ENCODE peak calls at places on chromosomes 4 and X, in four cellular contexts. One of them, this sample, is unnamed.

GRCh38 chr4:10032625-10033024 is 11.3 kb upstream of the SLC2A9 start:
- DNase-seq in fibroblast of lung: peak; percentile 86
- DNase-seq in thoracic aorta: no peak
- DNase-seq in right atrium auricular region: no peak
- DNase-seq in this sample: no peak

GRCh38 chr4:24672871-24673270 is 88.5 kb upstream of the DHX15 start:
- DNase-seq in fibroblast of lung: no peak
- DNase-seq in thoracic aorta: no peak
- DNase-seq in right atrium auricular region: no peak
- DNase-seq in this sample: no peak

GRCh38 chr4:74284074-74284473 is 24.2 kb upstream of the EPGN start:
- DNase-seq in fibroblast of lung: peak; percentile 90
- DNase-seq in thoracic aorta: no peak
- DNase-seq in right atrium auricular region: no peak
- DNase-seq in this sample: no peak

GRCh38 chr4:54077812-54078211 is 13.4 kb upstream of the CHIC2 start:
- DNase-seq in fibroblast of lung: peak; percentile 76
- DNase-seq in thoracic aorta: no peak
- DNase-seq in right atrium auricular region: no peak
- DNase-seq in this sample: no peak

GRCh38 chr4:6119507-6120020 is 80.8 kb downstream of the JAKMIP1 start:
- DNase-seq in fibroblast of lung: no peak
- DNase-seq in thoracic aorta: no peak
- DNase-seq in right atrium auricular region: no peak
- DNase-seq in this sample: no peak

GRCh38 chrX:139025822-139026221 is 314.3 kb upstream of the FGF13 start:
- DNase-seq in fibroblast of lung: no peak
- DNase-seq in thoracic aorta: no peak
- DNase-seq in right atrium auricular region: no peak
- DNase-seq in this sample: no peak

GRCh38 chr4:53088132-53088531 is 226.0 kb downstream of the RASL11B start:
- DNase-seq in fibroblast of lung: no peak
- DNase-seq in thoracic aorta: no peak
- DNase-seq in right atrium auricular region: no peak
- DNase-seq in this sample: no peak

GRCh38 chr4:11590132-11590531 is 161.4 kb upstream of the HS3ST1 start:
- DNase-seq in fibroblast of lung: no peak
- DNase-seq in thoracic aorta: no peak
- DNase-seq in right atrium auricular region: no peak
- DNase-seq in this sample: no peak

GRCh38 chrX:19776753-19777152 is 110.6 kb downstream of the SH3KBP1 start:
- DNase-seq in fibroblast of lung: no peak
- DNase-seq in thoracic aorta: no peak
- DNase-seq in right atrium auricular region: no peak
- DNase-seq in this sample: no peak

DNA sequence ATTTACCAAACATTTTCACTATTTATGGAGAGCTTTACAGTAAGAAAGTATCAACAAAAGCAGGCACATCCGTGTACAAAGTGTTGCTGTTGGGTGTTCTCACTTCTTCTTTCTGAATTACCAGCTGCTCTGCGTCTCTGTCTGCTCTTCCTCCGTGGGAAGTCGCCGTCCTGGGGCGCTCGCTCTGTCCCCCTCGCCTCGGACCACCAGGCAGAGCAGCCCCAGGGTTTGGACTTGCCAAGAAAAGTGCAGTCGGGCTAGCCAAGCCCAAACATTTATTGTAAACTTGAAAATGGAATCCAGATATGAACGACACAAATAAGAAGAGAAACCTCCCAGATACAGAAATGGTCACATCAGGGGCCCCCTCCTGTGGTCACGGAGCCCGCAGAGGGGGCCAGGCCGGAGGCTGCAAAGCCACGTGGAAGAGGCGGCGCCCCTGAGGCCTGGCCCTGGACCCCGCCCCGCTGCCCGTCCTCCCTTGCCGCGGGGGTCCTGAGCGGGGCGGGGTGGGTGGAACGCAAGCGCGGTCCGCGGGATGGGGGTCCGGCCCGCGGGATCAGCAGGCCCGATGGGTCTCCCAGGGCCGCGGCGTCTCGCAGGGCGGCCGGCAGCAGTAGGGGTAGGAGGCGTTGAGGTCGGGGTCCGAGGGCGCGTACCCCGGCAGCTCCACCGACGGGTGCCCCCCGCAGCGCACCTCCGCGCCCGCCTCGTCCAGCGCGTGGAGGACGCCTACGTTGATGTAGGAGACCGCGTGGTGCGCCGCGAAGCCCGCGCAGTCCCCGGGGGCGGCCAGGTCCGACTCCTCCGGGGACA is 1.5 kb downstream of the TMEM271 start:
- DNase-seq in fibroblast of lung: no peak
- DNase-seq in thoracic aorta: no peak
- DNase-seq in right atrium auricular region: no peak
- DNase-seq in this sample: no peak
- H3K27me3 ChIP-seq in fibroblast of lung: peaks cover 24% of the 10 kb centered on the region
- H3K27me3 ChIP-seq in thoracic aorta: peaks cover 3% of the 10 kb centered on the region
- H3K27me3 ChIP-seq in right atrium auricular region: peaks cover 10% of the 10 kb centered on the region
- H3K27me3 ChIP-seq in this sample: peaks cover 44% of the 10 kb centered on the region

DNA sequence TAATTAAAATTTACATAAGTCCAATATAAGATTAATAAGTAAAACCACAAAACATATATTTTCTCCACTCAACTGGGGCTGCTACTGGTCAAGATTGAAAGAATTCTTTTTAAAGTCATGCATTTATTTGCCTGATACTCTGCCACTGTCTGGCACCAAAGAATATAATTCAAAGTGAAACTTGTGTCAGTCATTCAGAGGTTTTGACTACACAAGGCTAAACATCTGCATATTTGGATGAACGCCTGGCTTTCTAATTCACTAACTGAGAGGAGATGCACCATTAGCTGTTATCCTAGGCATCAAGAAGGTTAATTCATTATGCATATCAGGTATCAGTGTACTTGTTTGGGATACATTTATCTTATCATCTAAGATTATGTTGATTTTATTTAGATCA is 598.5 kb downstream of the CENPC start:
- DNase-seq in fibroblast of lung: no peak
- DNase-seq in thoracic aorta: no peak
- DNase-seq in right atrium auricular region: no peak
- DNase-seq in this sample: no peak
- TF ChIP-seq CTCF in fibroblast of lung: no peak
- TF ChIP-seq CTCF in thoracic aorta: no peak
- TF ChIP-seq CTCF in right atrium auricular region: no peak
- TF ChIP-seq CTCF in this sample: no peak

DNA sequence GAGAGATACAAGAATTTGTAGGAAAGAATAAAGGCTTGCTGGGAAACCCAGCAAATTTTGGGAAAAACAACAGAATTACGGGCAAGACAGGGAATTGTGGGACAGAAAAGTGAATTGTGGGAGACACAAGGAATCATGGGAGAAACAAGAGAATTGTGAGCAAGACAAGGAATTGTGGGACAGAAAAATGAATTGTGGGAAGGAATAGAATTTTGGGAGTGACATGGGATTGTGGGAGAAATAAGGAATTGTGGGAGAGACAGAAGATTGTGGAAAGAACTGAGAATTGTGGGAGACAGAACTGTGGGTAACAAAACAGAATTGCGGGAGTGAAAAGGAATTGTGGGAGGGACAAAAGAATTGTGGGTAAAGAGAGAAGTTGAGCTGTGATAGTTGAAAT is 1.2 kb upstream of the HCCS start:
- DNase-seq in fibroblast of lung: no peak
- DNase-seq in thoracic aorta: no peak
- DNase-seq in right atrium auricular region: no peak
- DNase-seq in this sample: no peak
- H3K27ac ChIP-seq in fibroblast of lung: no peak overlapping the region
- H3K27ac ChIP-seq in thoracic aorta: no peak overlapping the region
- H3K27ac ChIP-seq in right atrium auricular region: no peak overlapping the region
- H3K27ac ChIP-seq in this sample: no peak overlapping the region

GRCh38 chrX:35728481-35728880 is 69.7 kb upstream of the MAGEB16 start:
- DNase-seq in fibroblast of lung: no peak
- DNase-seq in thoracic aorta: no peak
- DNase-seq in right atrium auricular region: no peak
- DNase-seq in this sample: no peak

GRCh38 chrX:35722128-35722527 is 76.0 kb upstream of the MAGEB16 start:
- DNase-seq in fibroblast of lung: no peak
- DNase-seq in thoracic aorta: no peak
- DNase-seq in right atrium auricular region: no peak
- DNase-seq in this sample: no peak

GRCh38 chrX:35726176-35726575 is 72.0 kb upstream of the MAGEB16 start:
- DNase-seq in fibroblast of lung: no peak
- DNase-seq in thoracic aorta: no peak
- DNase-seq in right atrium auricular region: no peak
- DNase-seq in this sample: no peak
- H3K27me3 ChIP-seq in fibroblast of lung: no peaks in the 10 kb centered on the region
- H3K27me3 ChIP-seq in thoracic aorta: no peaks in the 10 kb centered on the region
- H3K27me3 ChIP-seq in right atrium auricular region: no peaks in the 10 kb centered on the region
- H3K27me3 ChIP-seq in this sample: no peaks in the 10 kb centered on the region

DNA sequence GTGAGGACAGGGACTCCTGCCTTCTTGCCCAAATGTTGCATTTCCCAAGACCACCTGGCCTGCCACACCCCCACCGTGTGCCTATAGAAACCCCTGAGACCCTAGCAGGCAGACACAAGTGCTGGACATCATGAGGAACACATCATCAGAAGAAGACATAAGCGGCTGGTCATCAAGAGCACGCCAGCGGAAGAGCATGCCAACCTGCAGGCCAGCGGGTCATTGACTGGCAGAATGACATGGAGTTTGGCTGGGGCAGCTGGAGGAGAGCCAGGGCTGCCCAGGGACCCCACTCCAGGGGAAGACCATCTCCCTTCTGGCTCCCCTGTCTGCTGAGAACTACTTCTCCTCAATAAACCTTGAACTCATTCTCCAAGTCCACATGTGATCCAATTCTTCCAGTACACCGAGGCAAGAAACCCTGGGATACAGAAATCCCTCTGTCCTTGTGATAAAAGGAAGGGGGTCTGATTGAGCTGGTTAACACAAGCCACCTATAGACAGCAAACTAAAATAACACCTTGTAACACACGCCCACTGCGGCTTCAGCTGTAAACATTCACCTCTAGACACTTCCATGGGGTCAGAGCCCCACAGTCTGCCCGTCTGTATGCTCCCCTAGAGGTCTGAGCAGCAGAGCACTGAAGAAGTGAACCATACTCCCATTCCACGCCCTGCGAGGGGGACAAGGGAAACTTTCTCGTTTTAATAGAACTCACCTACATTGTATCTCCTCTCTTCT is 164.8 kb upstream of the EMCN start:
- DNase-seq in fibroblast of lung: no peak
- DNase-seq in thoracic aorta: no peak
- DNase-seq in right atrium auricular region: no peak
- DNase-seq in this sample: no peak
- TF ChIP-seq CTCF in fibroblast of lung: no peak
- TF ChIP-seq CTCF in thoracic aorta: no peak
- TF ChIP-seq CTCF in right atrium auricular region: no peak
- TF ChIP-seq CTCF in this sample: no peak

DNA sequence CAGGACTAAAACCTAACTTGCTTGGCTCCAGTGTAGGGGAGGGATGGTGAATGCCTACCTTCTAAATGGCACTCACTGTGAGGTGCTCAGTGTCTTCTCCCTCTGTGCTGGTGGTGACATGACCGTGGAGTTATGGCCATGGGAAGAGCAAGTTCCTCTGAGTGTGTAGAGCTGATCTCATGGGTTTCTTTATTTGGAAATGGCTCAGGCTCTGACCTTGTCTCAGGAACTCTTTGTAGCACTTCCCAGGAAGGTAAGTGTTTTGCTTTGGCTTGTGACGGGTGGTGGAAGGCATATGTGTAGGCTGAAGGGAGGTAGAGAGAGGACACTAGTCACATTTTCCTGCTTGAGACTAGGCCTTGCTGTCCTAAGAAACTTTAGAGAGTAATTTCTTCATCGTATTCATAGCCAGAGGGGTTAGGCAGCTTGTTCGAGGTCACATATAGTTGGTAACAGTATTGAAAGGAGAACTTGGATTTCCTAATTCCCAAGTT is 6.5 kb downstream of the MSN start:
- DNase-seq in fibroblast of lung: no peak
- DNase-seq in thoracic aorta: no peak
- DNase-seq in right atrium auricular region: no peak
- DNase-seq in this sample: no peak
- H3K27ac ChIP-seq in fibroblast of lung: peak overlapping the region; percentile 76
- H3K27ac ChIP-seq in thoracic aorta: peak overlapping the region; percentile 50
- H3K27ac ChIP-seq in right atrium auricular region: peak overlapping the region; percentile 95
- H3K27ac ChIP-seq in this sample: peak overlapping the region; percentile 65

GRCh38 chrX:96540111-96540631 is 144.5 kb upstream of the DIAPH2 start:
- DNase-seq in fibroblast of lung: no peak
- DNase-seq in thoracic aorta: no peak
- DNase-seq in right atrium auricular region: no peak
- DNase-seq in this sample: no peak
- H3K27me3 ChIP-seq in fibroblast of lung: no peaks in the 10 kb centered on the region
- H3K27me3 ChIP-seq in thoracic aorta: no peaks in the 10 kb centered on the region
- H3K27me3 ChIP-seq in right atrium auricular region: no peaks in the 10 kb centered on the region
- H3K27me3 ChIP-seq in this sample: no peaks in the 10 kb centered on the region

GRCh38 chr4:139509727-139510410 is 46.1 kb downstream of the SETD7 start:
- DNase-seq in fibroblast of lung: no peak
- DNase-seq in thoracic aorta: no peak
- DNase-seq in right atrium auricular region: no peak
- DNase-seq in this sample: no peak
- TF ChIP-seq CTCF in fibroblast of lung: peak; percentile 41
- TF ChIP-seq CTCF in thoracic aorta: peak; percentile 8
- TF ChIP-seq CTCF in right atrium auricular region: peak; percentile 26
- TF ChIP-seq CTCF in this sample: peak; percentile 45

DNA sequence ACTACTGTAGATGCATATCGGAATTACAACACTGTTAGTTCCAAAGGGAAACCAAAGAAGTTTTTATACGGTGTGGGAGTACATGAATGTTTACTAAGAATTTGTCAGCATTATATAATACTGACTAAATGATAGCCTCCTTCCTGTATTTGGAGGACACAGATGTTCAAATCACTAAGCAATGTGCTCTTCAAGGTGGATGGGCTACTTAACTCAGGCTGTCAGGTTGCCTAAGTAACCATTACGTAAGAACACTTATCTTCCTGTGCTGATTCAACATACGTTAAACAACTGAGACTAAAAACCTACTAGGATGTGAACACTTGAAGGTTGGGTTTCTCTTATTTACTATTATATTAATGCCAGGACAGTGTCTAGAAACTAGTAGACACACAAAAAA is 81.9 kb upstream of the HPGD start:
- DNase-seq in fibroblast of lung: peak; percentile 61
- DNase-seq in thoracic aorta: no peak
- DNase-seq in right atrium auricular region: no peak
- DNase-seq in this sample: no peak
- H3K27ac ChIP-seq in fibroblast of lung: no peak overlapping the region
- H3K27ac ChIP-seq in thoracic aorta: no peak overlapping the region
- H3K27ac ChIP-seq in right atrium auricular region: no peak overlapping the region
- H3K27ac ChIP-seq in this sample: no peak overlapping the region

GRCh38 chrX:118974908-118975671 is 672 bp downstream of the LONRF3 start:
- DNase-seq in fibroblast of lung: peak; percentile 10
- DNase-seq in thoracic aorta: no peak
- DNase-seq in right atrium auricular region: no peak
- DNase-seq in this sample: no peak
- H3K27me3 ChIP-seq in fibroblast of lung: peaks cover 28% of the 10 kb centered on the region
- H3K27me3 ChIP-seq in thoracic aorta: no peaks in the 10 kb centered on the region
- H3K27me3 ChIP-seq in right atrium auricular region: no peaks in the 10 kb centered on the region
- H3K27me3 ChIP-seq in this sample: peaks cover 28% of the 10 kb centered on the region